ENCODE peak calls at places on chromosomes 5 and 9, in nine cellular contexts. G is GM13977, K is type B pancreatic cell, N is MM.1S, E is tibial artery, U is AG09309, Z is epithelial cell of esophagus, X is nephron progenitor cell, A is neural progenitor cell. D is an unnamed sample.

GRCh38 chr5:76854644-76855043 is 4.8 kb downstream of the S100Z start:
- DNase-seq in Z (no peak), G (no peak), N (no peak), X (no peak), K (no peak), E (no peak), U (no peak), A (no peak), D (no peak)

GRCh38 chr5:141916522-141916921 is 7.1 kb upstream of the DELE1 start:
- DNase-seq in N (no peak), K (no peak), U (no peak), X (no peak), A (no peak), E (no peak), Z (no peak), G (no peak), D (no peak)

GRCh38 chr5:93677344-93678021 is 63.9 kb downstream of the POU5F2 start:
- DNase-seq in U (peak; percentile 84), N (no peak), E (no peak), X (peak; percentile 68), K (peak; percentile 71), G (no peak), Z (peak; percentile 41), A (peak; percentile 88), D (peak; percentile 86)

GRCh38 chr5:29758986-29759421 is 1434.5 kb upstream of the CDH6 start:
- DNase-seq in X (peak; percentile 2), A (peak; percentile 64), Z (no peak), K (no peak), E (no peak), U (no peak), N (peak; percentile 28), G (no peak), D (no peak)

GRCh38 chr5:116573279-116573616 is 1.4 kb downstream of the SEMA6A start:
- DNase-seq in Z (peak; percentile 22), U (no peak), G (peak; percentile 31), X (peak; percentile 62), E (peak; percentile 23), K (no peak), N (no peak), A (peak; percentile 70), D (no peak)

GRCh38 chr5:120055858-120056257 is 408.2 kb upstream of the PRR16 start:
- DNase-seq in A (no peak), N (no peak), K (no peak), G (no peak), X (no peak), Z (peak; percentile 57), E (no peak), U (peak; percentile 44), D (peak; percentile 16)

GRCh38 chr5:142748568-142749249 is 21.5 kb upstream of the ARHGAP26 start:
- DNase-seq in K (no peak), Z (peak; percentile 70), N (peak; percentile 43), E (no peak), G (no peak), X (peak; percentile 32), A (peak; percentile 73), U (no peak), D (no peak)

GRCh38 chr9:135120249-135120648 is 32.8 kb downstream of the OLFM1 start:
- DNase-seq in X (no peak), E (no peak), K (no peak), Z (no peak), G (no peak), N (no peak), A (no peak), U (no peak), D (no peak)

GRCh38 chr9:26527931-26528330 is 364.7 kb downstream of the CAAP1 start:
- DNase-seq in E (no peak), K (no peak), G (no peak), X (no peak), N (no peak), U (no peak), A (no peak), Z (no peak), D (no peak)

GRCh38 chr5:143515829-143516228 is 112.3 kb upstream of the NR3C1 start:
- DNase-seq in G (no peak), N (no peak), X (no peak), U (no peak), K (no peak), A (no peak), Z (no peak), E (no peak), D (no peak)

GRCh38 chr5:88556415-88556814 is 287.8 kb upstream of the TMEM161B start:
- DNase-seq in N (no peak), U (no peak), G (no peak), A (peak; percentile 34), E (no peak), K (no peak), X (peak; percentile 4), Z (no peak), D (no peak)

GRCh38 chr5:172932313-172933017 is 26.8 kb upstream of the RPL26L1 start:
- DNase-seq in U (no peak), X (peak; percentile 78), Z (peak; percentile 72), E (peak; percentile 69), G (peak; percentile 80), K (peak; percentile 80), N (peak; percentile 27), A (peak; percentile 76), D (no peak)

GRCh38 chr5:97142521-97143254 is at the start of gene LIX1:
- DNase-seq in U (no peak), K (no peak), N (peak; percentile 30), X (peak; percentile 47), A (peak; percentile 97), Z (peak; percentile 57), G (peak; percentile 45), E (peak; percentile 21), D (peak; percentile 20)

GRCh38 chr5:55533806-55534435 is 843 bp downstream of the PLPP1 start:
- DNase-seq in N (peak; percentile 72), E (peak; percentile 42), X (peak; percentile 68), K (peak; percentile 75), U (no peak), Z (peak; percentile 43), A (peak; percentile 84), G (peak; percentile 77), D (peak; percentile 12)

GRCh38 chr9:21677834-21678233 is 124.6 kb upstream of the MTAP start:
- DNase-seq in U (no peak), G (no peak), K (no peak), N (no peak), A (no peak), E (no peak), X (no peak), Z (peak; percentile 95), D (no peak)

GRCh38 chr5:132302413-132302812 is 8.2 kb downstream of the SLC22A4 start:
- DNase-seq in Z (no peak), E (no peak), U (no peak), A (no peak), X (no peak), G (no peak), N (no peak), K (no peak), D (no peak)

GRCh38 chr5:118953652-118954005 is 34.7 kb downstream of the DTWD2 start:
- DNase-seq in Z (no peak), X (no peak), K (no peak), N (peak; percentile 31), U (no peak), E (no peak), G (no peak), A (no peak), D (no peak)

GRCh38 chr5:118952992-118953651 is 35.2 kb downstream of the DTWD2 start:
- DNase-seq in K (no peak), X (no peak), G (no peak), Z (no peak), A (no peak), N (no peak), U (no peak), E (no peak), D (no peak)

GRCh38 chr5:118960557-118960956 is 27.8 kb downstream of the DTWD2 start:
- DNase-seq in Z (no peak), N (no peak), K (no peak), X (no peak), G (no peak), E (no peak), A (no peak), U (no peak), D (no peak)

GRCh38 chr5:118956727-118957126 is 31.6 kb downstream of the DTWD2 start:
- DNase-seq in A (no peak), N (peak; percentile 16), U (no peak), E (no peak), Z (peak; percentile 22), G (no peak), K (no peak), X (no peak), D (no peak)
- TF ChIP-seq CTCF in A (peak; percentile 59), N (peak; percentile 52), U (peak; percentile 26), E (no peak), Z (no peak), G (peak; percentile 35), K (peak; percentile 74), X (peak; percentile 41), D (no peak)

GRCh38 chr5:42993516-42994284 is 46.4 kb downstream of the ANXA2R start:
- DNase-seq in U (no peak), X (no peak), Z (peak; percentile 67), N (peak; percentile 64), A (peak; percentile 37), K (no peak), G (no peak), E (peak; percentile 24), D (no peak)

GRCh38 chr5:42994285-42995151 is 45.6 kb downstream of the ANXA2R start:
- DNase-seq in A (peak; percentile 95), U (peak; percentile 74), E (peak; percentile 87), K (peak; percentile 85), N (peak; percentile 93), G (peak; percentile 65), X (peak; percentile 86), Z (peak; percentile 83), D (peak; percentile 80)

GRCh38 chr5:42991477-42992034 is 48.6 kb downstream of the ANXA2R start:
- DNase-seq in K (no peak), U (no peak), X (no peak), E (no peak), A (no peak), N (no peak), Z (no peak), G (peak; percentile 74), D (no peak)

GRCh38 chr5:42992035-42992570 is 48.0 kb downstream of the ANXA2R start:
- DNase-seq in X (peak; percentile 64), G (peak; percentile 73), U (no peak), E (peak; percentile 87), A (peak; percentile 79), K (no peak), N (peak; percentile 85), Z (peak; percentile 81), D (no peak)

GRCh38 chr5:42995152-42995751 is 44.9 kb downstream of the ANXA2R start:
- DNase-seq in E (no peak), X (no peak), K (no peak), A (peak; percentile 33), U (no peak), Z (no peak), N (no peak), G (no peak), D (no peak)
- TF ChIP-seq CTCF in E (no peak), X (no peak), K (no peak), A (no peak), U (no peak), Z (no peak), N (peak; percentile 2), G (no peak), D (no peak)

GRCh38 chr9:24932785-24933184 is 387.1 kb upstream of the IZUMO3 start:
- DNase-seq in X (no peak), N (peak; percentile 64), A (no peak), Z (no peak), K (no peak), U (no peak), E (no peak), G (no peak), D (no peak)
- TF ChIP-seq CTCF in X (no peak), N (no peak), A (no peak), Z (no peak), K (no peak), U (no peak), E (no peak), G (no peak), D (no peak)

GRCh38 chr9:98383758-98384157 is 128.3 kb upstream of the TBC1D2 start:
- DNase-seq in N (no peak), A (peak; percentile 48), Z (no peak), G (no peak), U (no peak), X (no peak), E (no peak), K (no peak), D (no peak)
- TF ChIP-seq CTCF in N (no peak), A (peak; percentile 35), Z (no peak), G (no peak), U (peak; percentile 45), X (no peak), E (no peak), K (peak; percentile 17), D (peak; percentile 27)

D was measured in HFF-Myc.